ENCODE peak calls at places on chromosomes 16 and 17, in eight cellular contexts. Y is IMR-90, X is cardiac muscle cell, U is endodermal cell, M is A549, H is lung, T is heart right ventricle, V is hepatocyte. P is an unnamed sample.
A peak's percentile ranks its signal among the peaks of the same experiment; 100 is the strongest.

GRCh38 chr17:16989953-16990860 is 18.3 kb upstream of the TNFRSF13B start:
- DNase-seq in Y (peak; percentile 59), X (no peak), U (peak; percentile 61), M (no peak), H (no peak), T (no peak), V (no peak), P (peak; percentile 6)

GRCh38 chr17:34487616-34488015 is 91.8 kb upstream of the TMEM132E start:
- DNase-seq in Y (no peak), X (no peak), U (peak; percentile 85), M (no peak), H (no peak), T (no peak), V (no peak), P (no peak)

GRCh38 chr17:10681866-10682446 is 15.4 kb downstream of the SCO1 start:
- DNase-seq in Y (peak; percentile 54), X (peak; percentile 70), U (no peak), M (no peak), H (no peak), T (no peak), V (no peak), P (no peak)

GRCh38 chr17:4043862-4044261 is 79.6 kb upstream of the ATP2A3 start:
- DNase-seq in Y (no peak), X (no peak), U (no peak), M (no peak), H (no peak), T (no peak), V (no peak), P (no peak)

GRCh38 chr17:5580974-5581373 is 3.3 kb downstream of the NLRP1 start:
- DNase-seq in Y (no peak), X (no peak), U (no peak), M (no peak), H (no peak), T (no peak), V (no peak), P (no peak)

GRCh38 chr16:31880322-31880979 is 6.8 kb downstream of the ZNF267 start:
- DNase-seq in Y (peak; percentile 80), X (peak; percentile 87), U (no peak), M (no peak), H (no peak), T (peak; percentile 21), V (peak; percentile 38), P (no peak)

GRCh38 chr16:56226840-56227525 is 35.7 kb downstream of the GNAO1 start:
- DNase-seq in Y (no peak), X (no peak), U (no peak), M (no peak), H (no peak), T (no peak), V (no peak), P (no peak)

GRCh38 chr17:50864747-50865059 is 1.5 kb downstream of the TOB1 start:
- DNase-seq in Y (no peak), X (no peak), U (no peak), M (no peak), H (no peak), T (no peak), V (no peak), P (no peak)

GRCh38 chr17:64345691-64346376 is 44.8 kb downstream of the PECAM1 start:
- DNase-seq in Y (no peak), X (no peak), U (no peak), M (no peak), H (no peak), T (peak; percentile 70), V (no peak), P (no peak)

GRCh38 chr16:22192261-22193133 is 13.6 kb upstream of the EEF2K start:
- DNase-seq in Y (peak; percentile 91), X (peak; percentile 98), U (peak; percentile 77), M (no peak), H (peak; percentile 82), T (peak; percentile 85), V (peak; percentile 79), P (peak; percentile 51)

GRCh38 chr17:21024024-21024423 is 18.8 kb downstream of the USP22 start:
- DNase-seq in Y (peak; percentile 67), X (peak; percentile 22), U (no peak), M (no peak), H (no peak), T (no peak), V (no peak), P (no peak)

GRCh38 chr17:79544142-79544914 is 66.5 kb downstream of the RBFOX3 start:
- DNase-seq in Y (no peak), X (no peak), U (no peak), M (no peak), H (no peak), T (no peak), V (no peak), P (peak; percentile 58)

GRCh38 chr17:50834786-50835562 is 412 bp upstream of the WFIKKN2 start:
- DNase-seq in Y (peak; percentile 39), X (peak; percentile 62), U (peak; percentile 71), M (no peak), H (no peak), T (no peak), V (no peak), P (no peak)

GRCh38 chr17:9806709-9807108 is 15.2 kb downstream of the GSG1L2 start:
- DNase-seq in Y (no peak), X (no peak), U (no peak), M (no peak), H (no peak), T (no peak), V (no peak), P (no peak)

GRCh38 chr17:47654991-47655390 is 5.3 kb downstream of the KPNB1 start:
- DNase-seq in Y (no peak), X (no peak), U (no peak), M (no peak), H (no peak), T (peak; percentile 14), V (no peak), P (no peak)

GRCh38 chr16:6297666-6298435 is 1034.8 kb upstream of the RBFOX1 start:
- DNase-seq in Y (no peak), X (no peak), U (peak; percentile 55), M (no peak), H (no peak), T (no peak), V (no peak), P (no peak)

GRCh38 chr16:6300523-6300922 is 1032.1 kb upstream of the RBFOX1 start:
- DNase-seq in Y (no peak), X (no peak), U (no peak), M (no peak), H (no peak), T (no peak), V (no peak), P (no peak)
- H3K27ac ChIP-seq in Y (no peak overlapping the region), X (no peak overlapping the region), U (no peak overlapping the region), M (no peak overlapping the region), H (no peak overlapping the region), T (no peak overlapping the region), V (no peak overlapping the region), P (no peak overlapping the region)

GRCh38 chr16:4612474-4612931 is 2.2 kb downstream of the UBALD1 start:
- DNase-seq in Y (no peak), X (peak; percentile 9), U (peak; percentile 87), M (peak; percentile 38), H (no peak), T (no peak), V (no peak), P (no peak)
- TF ChIP-seq CTCF in Y (peak; percentile 13), X (peak; percentile 20), U (peak; percentile 67), M (no peak), H (no peak), T (no peak), V (no peak), P (no peak)

GRCh38 chr16:11734653-11735043 is 8.0 kb downstream of the TXNDC11 start:
- DNase-seq in Y (no peak), X (no peak), U (no peak), M (no peak), H (no peak), T (no peak), V (no peak), P (no peak)

GRCh38 chr16:11736903-11737302 is 5.8 kb downstream of the TXNDC11 start:
- DNase-seq in Y (no peak), X (no peak), U (no peak), M (no peak), H (no peak), T (no peak), V (no peak), P (no peak)

GRCh38 chr16:11737678-11738077 is 5.0 kb downstream of the TXNDC11 start:
- DNase-seq in Y (no peak), X (no peak), U (no peak), M (no peak), H (no peak), T (no peak), V (no peak), P (no peak)

GRCh38 chr16:11735801-11736200 is 6.9 kb downstream of the TXNDC11 start:
- DNase-seq in Y (no peak), X (no peak), U (peak; percentile 12), M (no peak), H (no peak), T (no peak), V (no peak), P (no peak)

GRCh38 chr16:11734025-11734652 is 8.5 kb downstream of the TXNDC11 start:
- DNase-seq in Y (no peak), X (no peak), U (no peak), M (no peak), H (no peak), T (peak; percentile 39), V (no peak), P (no peak)
- H3K4me3 ChIP-seq in Y (no peak overlapping the region), X (no peak overlapping the region), U (no peak overlapping the region), M (no peak overlapping the region), H (no peak overlapping the region), T (no peak overlapping the region), V (no peak overlapping the region), P (no peak overlapping the region)

DNA sequence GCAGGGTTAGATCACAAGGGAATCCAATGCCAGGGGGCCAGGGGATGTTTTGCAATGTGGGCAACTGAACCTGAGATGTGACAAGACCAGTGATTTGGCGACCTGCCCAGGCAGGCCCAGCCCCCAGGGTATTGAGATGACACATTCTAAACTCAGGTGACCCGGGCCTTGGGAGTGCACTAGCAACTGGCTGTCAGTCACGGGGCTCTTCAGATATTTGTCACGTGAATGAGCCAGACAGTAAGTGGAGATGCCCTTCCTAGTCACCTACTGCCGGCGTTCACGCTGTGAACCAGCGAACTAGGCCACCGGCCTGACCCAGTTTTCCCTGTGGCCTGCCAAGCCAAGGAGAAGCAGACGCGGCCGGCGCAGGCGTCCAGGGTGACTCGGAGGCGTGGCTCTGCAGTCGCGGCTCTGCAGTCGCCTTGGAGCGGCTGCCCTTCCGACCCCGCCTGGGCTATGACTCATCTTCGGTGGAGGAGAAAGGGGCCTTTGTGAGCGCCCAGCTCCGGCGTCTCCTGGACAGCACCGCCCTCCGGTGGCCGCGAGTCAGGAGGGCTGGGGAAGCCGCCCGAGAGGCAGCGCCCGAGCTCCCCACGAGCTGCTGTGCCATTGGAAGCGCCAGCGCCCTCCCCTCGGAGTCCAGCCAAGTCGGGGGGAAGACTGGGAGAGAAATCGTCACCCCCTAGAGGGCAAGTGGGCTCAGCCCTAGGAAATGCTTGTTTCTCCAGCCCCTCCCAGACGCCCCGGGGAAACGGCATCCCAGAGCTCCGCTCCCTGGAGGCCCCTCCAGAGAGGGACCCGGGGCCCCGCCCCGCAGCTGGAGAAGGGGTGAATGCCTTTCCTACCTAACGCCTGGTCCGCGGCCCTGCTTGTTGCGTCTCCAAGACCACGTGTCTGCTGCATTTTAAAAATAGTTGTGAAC is 38.8 kb downstream of the WSB1 start:
- DNase-seq in Y (peak; percentile 94), X (peak; percentile 99), U (peak; percentile 100), M (peak; percentile 97), H (peak; percentile 99), T (peak; percentile 99), V (peak; percentile 99), P (peak; percentile 85)
- H3K27ac ChIP-seq in Y (peak overlapping the region; percentile 48), X (peak overlapping the region; percentile 89), U (peak overlapping the region; percentile 73), M (peak overlapping the region; percentile 87), H (peak overlapping the region; percentile 78), T (peak overlapping the region; percentile 99), V (peak overlapping the region; percentile 76), P (peak overlapping the region; percentile 91)

GRCh38 chr17:35630530-35631148 is 43.5 kb downstream of the AP2B1 start:
- DNase-seq in Y (peak; percentile 80), X (peak; percentile 45), U (no peak), M (no peak), H (no peak), T (no peak), V (no peak), P (no peak)
- TF ChIP-seq CTCF in Y (no peak), X (no peak), U (no peak), M (no peak), H (no peak), T (no peak), V (no peak), P (no peak)

P was measured in dorsolateral prefrontal cortex.